ENCODE peak calls at places on chromosomes 16 and 17, in five cellular contexts. F is GM12891, R is CD14-positive monocyte, Q is mucosa of descending colon, G is breast epithelium. Z is an unnamed sample.

GRCh38 chr17:15264542-15264941 is 584 bp downstream of the PMP22 start:
- DNase-seq in G (peak; percentile 47), F (no peak), Q (peak; percentile 88), R (no peak), Z (peak; percentile 75)

GRCh38 chr17:78962345-78962983 is 17.3 kb downstream of the LGALS3BP start:
- DNase-seq in G (no peak), R (no peak), F (no peak), Q (peak; percentile 68), Z (no peak)

GRCh38 chr16:30921748-30922419 is 1.5 kb upstream of the FBXL19 start:
- DNase-seq in F (peak; percentile 61), Q (peak; percentile 93), R (peak; percentile 85), G (peak; percentile 93), Z (peak; percentile 92)

GRCh38 chr17:43740541-43740940 is 18.1 kb downstream of the SOST start:
- DNase-seq in Q (no peak), G (no peak), F (no peak), R (no peak), Z (no peak)

GRCh38 chr16:87701505-87701921 is 64.3 kb downstream of the KLHDC4 start:
- DNase-seq in F (no peak), R (no peak), Q (no peak), G (no peak), Z (no peak)

GRCh38 chr17:80286638-80286960 is 25.9 kb downstream of the RNF213 start:
- DNase-seq in Q (no peak), R (no peak), F (no peak), G (no peak), Z (no peak)

GRCh38 chr17:2170023-2170422 is 115.1 kb downstream of the HIC1 start:
- DNase-seq in R (no peak), Q (peak; percentile 54), F (peak; percentile 25), G (no peak), Z (no peak)

GRCh38 chr17:51189628-51190027 is 23.4 kb downstream of the NME2 start:
- DNase-seq in R (no peak), F (no peak), Q (no peak), G (no peak), Z (no peak)

GRCh38 chr16:83901101-83901500 is 2.2 kb downstream of the MLYCD start:
- DNase-seq in G (no peak), Q (no peak), F (no peak), R (no peak), Z (no peak)

GRCh38 chr17:28643979-28644781 is 778 bp downstream of the BLTP2 start:
- DNase-seq in Q (peak; percentile 58), G (no peak), F (peak; percentile 43), R (peak; percentile 52), Z (peak; percentile 63)

GRCh38 chr16:17457997-17458396 is 12.8 kb downstream of the XYLT1 start:
- DNase-seq in Q (no peak), F (no peak), G (no peak), R (no peak), Z (no peak)

GRCh38 chr17:48541574-48542113 is 3.3 kb downstream of the HOXB2 start:
- DNase-seq in G (no peak), F (no peak), Q (peak; percentile 65), R (no peak), Z (peak; percentile 81)

GRCh38 chr17:66272699-66273390 is 29.6 kb upstream of the PRKCA start:
- DNase-seq in F (no peak), G (no peak), R (no peak), Q (no peak), Z (no peak)

GRCh38 chr17:73902416-73903181 is 258.4 kb upstream of the SDK2 start:
- DNase-seq in R (no peak), Q (peak; percentile 39), F (no peak), G (no peak), Z (peak; percentile 46)

GRCh38 chr17:69597898-69598692 is 183.6 kb downstream of the MAP2K6 start:
- DNase-seq in Q (no peak), R (no peak), F (no peak), G (no peak), Z (no peak)

GRCh38 chr17:14737984-14738651 is 437.2 kb downstream of the HS3ST3B1 start:
- DNase-seq in R (peak; percentile 95), F (no peak), Q (no peak), G (peak; percentile 85), Z (peak; percentile 61)

GRCh38 chr17:33292981-33293867 is at the start of gene ASIC2:
- DNase-seq in R (no peak), F (peak; percentile 14), G (no peak), Q (peak; percentile 72), Z (no peak)